ENCODE peak calls at places on chromosome 6, in four cellular contexts. W is NCI-H226; Q is effector memory CD4-positive, alpha-beta T cell; S is ELR. Z is an unnamed sample.

GRCh38 chr6:692356-692851 is 535 bp downstream of the EXOC2 start:
- DNase-seq in W (peak; percentile 36), Q (peak; percentile 52), S (peak; percentile 68), Z (peak; percentile 51)

GRCh38 chr6:130968486-130968885 is 94.6 kb downstream of the EPB41L2 start:
- DNase-seq in W (no peak), Q (no peak), S (no peak), Z (no peak)

GRCh38 chr6:53302678-53303360 is 45.9 kb downstream of the ELOVL5 start:
- DNase-seq in W (peak; percentile 94), Q (no peak), S (peak; percentile 97), Z (no peak)

GRCh38 chr6:10373642-10374359 is 41.1 kb downstream of the TFAP2A start:
- DNase-seq in W (peak; percentile 48), Q (no peak), S (peak; percentile 73), Z (no peak)

GRCh38 chr6:127459231-127459641 is at the start of gene KIAA0408:
- DNase-seq in W (no peak), Q (no peak), S (peak; percentile 42), Z (no peak)

GRCh38 chr6:81944661-81945060 is 192.2 kb upstream of the TENT5A start:
- DNase-seq in W (no peak), Q (no peak), S (no peak), Z (no peak)

GRCh38 chr6:74277749-74278148 is 581.7 kb downstream of the CD109 start:
- DNase-seq in W (no peak), Q (no peak), S (no peak), Z (no peak)

GRCh38 chr6:67897998-67898607 is 737.0 kb upstream of the ADGRB3 start:
- DNase-seq in W (no peak), Q (no peak), S (no peak), Z (no peak)